ENCODE peak calls at places on chromosomes 12 and 14, in six cellular contexts. B is hippocampal formation; K is NCI-H2081; J is activated naive CD4-positive, alpha-beta T cell treated with anti-CD3 and anti-CD28 coated beads, Interleukin-2, amount 50 U/mL, for 16 hours; F is HuH-7; S is hepatic stellate cell. I is an unnamed sample.

GRCh38 chr14:101783260-101784016 is 21.9 kb downstream of the PPP2R5C start:
- DNase-seq in B (no peak), K (no peak), J (no peak), F (no peak), S (no peak), I (no peak)

GRCh38 chr12:47236109-47236714 is 156.5 kb upstream of the AMIGO2 start:
- DNase-seq in B (no peak), K (no peak), J (no peak), F (no peak), S (peak), I (no peak)

GRCh38 chr12:19572920-19573558 is 133.7 kb downstream of the AEBP2 start:
- DNase-seq in B (no peak), K (peak), J (no peak), F (peak), S (peak), I (no peak)

GRCh38 chr12:26466709-26467108 is 271.3 kb downstream of the SSPN start:
- DNase-seq in B (no peak), K (peak), J (no peak), F (no peak), S (no peak), I (no peak)

GRCh38 chr12:108966378-108967151 is 54.3 kb downstream of the SVOP start:
- DNase-seq in B (no peak), K (peak), J (no peak), F (no peak), S (no peak), I (no peak)

GRCh38 chr12:127396720-127397119 is 870.2 kb upstream of the TMEM132C start:
- DNase-seq in B (no peak), K (no peak), J (no peak), F (no peak), S (no peak), I (no peak)

GRCh38 chr14:23085458-23085857 is 9.5 kb downstream of the ACIN1 start:
- DNase-seq in B (no peak), K (no peak), J (no peak), F (no peak), S (no peak), I (no peak)

GRCh38 chr14:31881531-31882310 is 195.4 kb upstream of the ARHGAP5 start:
- DNase-seq in B (no peak), K (no peak), J (no peak), F (no peak), S (no peak), I (no peak)

GRCh38 chr14:92471919-92472318 is 41.7 kb upstream of the RIN3 start:
- DNase-seq in B (no peak), K (no peak), J (no peak), F (no peak), S (peak), I (no peak)

GRCh38 chr12:14272954-14273910 is 92.2 kb upstream of the ATF7IP start:
- DNase-seq in B (peak), K (peak), J (no peak), F (no peak), S (no peak), I (no peak)

GRCh38 chr12:131799828-131800593 is 28.2 kb upstream of the MMP17 start:
- DNase-seq in B (no peak), K (no peak), J (no peak), F (no peak), S (no peak), I (no peak)

GRCh38 chr14:35534130-35534883 is at the start of gene INSM2:
- DNase-seq in B (no peak), K (no peak), J (peak), F (no peak), S (no peak), I (no peak)

GRCh38 chr14:102442241-102443211 is 67.0 kb downstream of the ANKRD9 start:
- DNase-seq in B (no peak), K (no peak), J (no peak), F (peak), S (no peak), I (no peak)

GRCh38 chr12:110600254-110600653 is 13.7 kb upstream of the TCTN1 start:
- DNase-seq in B (peak), K (no peak), J (no peak), F (no peak), S (peak), I (no peak)

GRCh38 chr14:91063119-91063518 is 2.7 kb upstream of the RPS6KA5 start:
- DNase-seq in B (no peak), K (no peak), J (no peak), F (no peak), S (no peak), I (no peak)

GRCh38 chr12:6372403-6373003 is 2.9 kb downstream of the SCNN1A start:
- DNase-seq in B (no peak), K (peak), J (no peak), F (peak), S (peak), I (no peak)

GRCh38 chr12:22173154-22173553 is 127.1 kb downstream of the CMAS start:
- DNase-seq in B (no peak), K (no peak), J (no peak), F (no peak), S (no peak), I (no peak)

GRCh38 chr12:108567974-108568652 is 5.7 kb downstream of the ISCU start:
- DNase-seq in B (no peak), K (no peak), J (no peak), F (no peak), S (no peak), I (no peak)

GRCh38 chr12:25816637-25817036 is 141.8 kb upstream of the RASSF8 start:
- DNase-seq in B (no peak), K (no peak), J (no peak), F (no peak), S (no peak), I (no peak)

GRCh38 chr12:3272958-3273357 is 195.8 kb downstream of the TSPAN9 start:
- DNase-seq in B (no peak), K (no peak), J (no peak), F (no peak), S (no peak), I (no peak)

GRCh38 chr14:100059433-100059781 is 5.8 kb upstream of the EVL start:
- DNase-seq in B (no peak), K (no peak), J (no peak), F (no peak), S (no peak), I (no peak)